ENCODE peak calls at places on chromosome 13, in seven cellular contexts. One of them, this sample, is unnamed.

GRCh38 chr13:51814825-51815650 is 11.1 kb upstream of the DHRS12 start:
- DNase-seq in choroid plexus epithelial cell: peak
- DNase-seq in AG04450: no peak
- DNase-seq in type B pancreatic cell: no peak
- DNase-seq in uterus: peak
- DNase-seq in CD4-positive, alpha-beta T cell: peak
- DNase-seq in fibroblast of lung: peak
- DNase-seq in this sample: no peak

GRCh38 chr13:21825801-21826200 is 154.9 kb downstream of the FGF9 start:
- DNase-seq in choroid plexus epithelial cell: no peak
- DNase-seq in AG04450: no peak
- DNase-seq in type B pancreatic cell: no peak
- DNase-seq in uterus: no peak
- DNase-seq in CD4-positive, alpha-beta T cell: no peak
- DNase-seq in fibroblast of lung: no peak
- DNase-seq in this sample: no peak

GRCh38 chr13:50257646-50258045 is 242.4 kb downstream of the KCNRG start:
- DNase-seq in choroid plexus epithelial cell: no peak
- DNase-seq in AG04450: no peak
- DNase-seq in type B pancreatic cell: no peak
- DNase-seq in uterus: no peak
- DNase-seq in CD4-positive, alpha-beta T cell: no peak
- DNase-seq in fibroblast of lung: no peak
- DNase-seq in this sample: no peak

GRCh38 chr13:114025432-114026127 is 51.7 kb upstream of the C13orf46 start:
- DNase-seq in choroid plexus epithelial cell: peak
- DNase-seq in AG04450: peak
- DNase-seq in type B pancreatic cell: no peak
- DNase-seq in uterus: peak
- DNase-seq in CD4-positive, alpha-beta T cell: no peak
- DNase-seq in fibroblast of lung: peak
- DNase-seq in this sample: no peak

GRCh38 chr13:114105351-114106225 is 26.8 kb downstream of the RASA3 start:
- DNase-seq in choroid plexus epithelial cell: peak
- DNase-seq in AG04450: no peak
- DNase-seq in type B pancreatic cell: no peak
- DNase-seq in uterus: peak
- DNase-seq in CD4-positive, alpha-beta T cell: no peak
- DNase-seq in fibroblast of lung: no peak
- DNase-seq in this sample: no peak

GRCh38 chr13:59970847-59971246 is 192.9 kb downstream of the DIAPH3 start:
- DNase-seq in choroid plexus epithelial cell: no peak
- DNase-seq in AG04450: no peak
- DNase-seq in type B pancreatic cell: no peak
- DNase-seq in uterus: no peak
- DNase-seq in CD4-positive, alpha-beta T cell: no peak
- DNase-seq in fibroblast of lung: no peak
- DNase-seq in this sample: no peak

GRCh38 chr13:69204620-69205019 is 903.0 kb upstream of the ATXN8OS start:
- DNase-seq in choroid plexus epithelial cell: no peak
- DNase-seq in AG04450: no peak
- DNase-seq in type B pancreatic cell: no peak
- DNase-seq in uterus: no peak
- DNase-seq in CD4-positive, alpha-beta T cell: no peak
- DNase-seq in fibroblast of lung: no peak
- DNase-seq in this sample: no peak

GRCh38 chr13:74796126-74796643 is 662.0 kb upstream of the KLF12 start:
- DNase-seq in choroid plexus epithelial cell: no peak
- DNase-seq in AG04450: no peak
- DNase-seq in type B pancreatic cell: no peak
- DNase-seq in uterus: no peak
- DNase-seq in CD4-positive, alpha-beta T cell: no peak
- DNase-seq in fibroblast of lung: no peak
- DNase-seq in this sample: no peak

GRCh38 chr13:49373699-49374098 is 70.2 kb downstream of the CAB39L start:
- DNase-seq in choroid plexus epithelial cell: peak
- DNase-seq in AG04450: no peak
- DNase-seq in type B pancreatic cell: no peak
- DNase-seq in uterus: no peak
- DNase-seq in CD4-positive, alpha-beta T cell: no peak
- DNase-seq in fibroblast of lung: peak
- DNase-seq in this sample: no peak

GRCh38 chr13:30730526-30730925 is 4.8 kb upstream of the ALOX5AP start:
- DNase-seq in choroid plexus epithelial cell: no peak
- DNase-seq in AG04450: no peak
- DNase-seq in type B pancreatic cell: no peak
- DNase-seq in uterus: no peak
- DNase-seq in CD4-positive, alpha-beta T cell: no peak
- DNase-seq in fibroblast of lung: no peak
- DNase-seq in this sample: no peak

GRCh38 chr13:66994097-66994496 is 236.0 kb downstream of the PCDH9 start:
- DNase-seq in choroid plexus epithelial cell: peak
- DNase-seq in AG04450: no peak
- DNase-seq in type B pancreatic cell: peak
- DNase-seq in uterus: no peak
- DNase-seq in CD4-positive, alpha-beta T cell: no peak
- DNase-seq in fibroblast of lung: peak
- DNase-seq in this sample: peak

GRCh38 chr13:25218011-25218410 is 45.9 kb upstream of the AMER2 start:
- DNase-seq in choroid plexus epithelial cell: no peak
- DNase-seq in AG04450: no peak
- DNase-seq in type B pancreatic cell: no peak
- DNase-seq in uterus: no peak
- DNase-seq in CD4-positive, alpha-beta T cell: no peak
- DNase-seq in fibroblast of lung: no peak
- DNase-seq in this sample: no peak
- TF ChIP-seq CTCF in choroid plexus epithelial cell: no peak
- TF ChIP-seq CTCF in AG04450: no peak
- TF ChIP-seq CTCF in type B pancreatic cell: no peak
- TF ChIP-seq CTCF in uterus: no peak
- TF ChIP-seq CTCF in CD4-positive, alpha-beta T cell: no peak
- TF ChIP-seq CTCF in fibroblast of lung: no peak
- TF ChIP-seq CTCF in this sample: no peak

GRCh38 chr13:93080587-93080986 is 146.0 kb upstream of the GPC6 start:
- DNase-seq in choroid plexus epithelial cell: peak
- DNase-seq in AG04450: no peak
- DNase-seq in type B pancreatic cell: no peak
- DNase-seq in uterus: no peak
- DNase-seq in CD4-positive, alpha-beta T cell: no peak
- DNase-seq in fibroblast of lung: peak
- DNase-seq in this sample: no peak
- TF ChIP-seq CTCF in choroid plexus epithelial cell: no peak
- TF ChIP-seq CTCF in AG04450: no peak
- TF ChIP-seq CTCF in type B pancreatic cell: no peak
- TF ChIP-seq CTCF in uterus: no peak
- TF ChIP-seq CTCF in CD4-positive, alpha-beta T cell: no peak
- TF ChIP-seq CTCF in fibroblast of lung: no peak
- TF ChIP-seq CTCF in this sample: no peak

GRCh38 chr13:112586334-112586733 is 1.6 kb downstream of the TUBGCP3 start:
- DNase-seq in choroid plexus epithelial cell: no peak
- DNase-seq in AG04450: no peak
- DNase-seq in type B pancreatic cell: no peak
- DNase-seq in uterus: no peak
- DNase-seq in CD4-positive, alpha-beta T cell: no peak
- DNase-seq in fibroblast of lung: no peak
- DNase-seq in this sample: no peak

GRCh38 chr13:112588490-112589297 is 741 bp upstream of the TUBGCP3 start:
- DNase-seq in choroid plexus epithelial cell: no peak
- DNase-seq in AG04450: no peak
- DNase-seq in type B pancreatic cell: no peak
- DNase-seq in uterus: no peak
- DNase-seq in CD4-positive, alpha-beta T cell: no peak
- DNase-seq in fibroblast of lung: no peak
- DNase-seq in this sample: no peak

GRCh38 chr13:112583592-112584277 is 4.2 kb downstream of the TUBGCP3 start:
- DNase-seq in choroid plexus epithelial cell: no peak
- DNase-seq in AG04450: no peak
- DNase-seq in type B pancreatic cell: no peak
- DNase-seq in uterus: no peak
- DNase-seq in CD4-positive, alpha-beta T cell: no peak
- DNase-seq in fibroblast of lung: no peak
- DNase-seq in this sample: no peak

GRCh38 chr13:112587767-112588489 is at the start of gene TUBGCP3:
- DNase-seq in choroid plexus epithelial cell: peak
- DNase-seq in AG04450: peak
- DNase-seq in type B pancreatic cell: peak
- DNase-seq in uterus: peak
- DNase-seq in CD4-positive, alpha-beta T cell: peak
- DNase-seq in fibroblast of lung: peak
- DNase-seq in this sample: peak

DNA sequence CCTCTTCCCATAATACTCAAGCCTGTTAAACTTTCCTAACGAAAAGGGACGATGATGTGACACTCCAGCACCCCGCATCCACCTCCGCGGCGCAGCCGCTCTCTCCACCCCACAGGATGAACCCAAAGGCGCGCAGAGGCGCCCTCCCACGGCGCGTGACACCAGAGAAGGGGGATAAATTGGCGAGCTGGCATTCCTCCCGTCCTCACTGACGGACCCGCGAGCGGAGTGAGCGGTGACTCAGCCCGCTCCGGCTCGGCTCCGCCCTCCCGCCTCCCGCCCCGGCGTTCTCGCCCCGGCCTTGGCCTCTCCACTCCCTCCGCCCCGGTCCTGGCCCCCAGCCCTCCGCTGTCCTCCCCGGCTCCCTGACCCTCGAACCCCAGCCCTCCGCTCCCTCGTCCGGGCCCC is 590 bp downstream of the TUBGCP3 start:
- DNase-seq in choroid plexus epithelial cell: peak
- DNase-seq in AG04450: peak
- DNase-seq in type B pancreatic cell: peak
- DNase-seq in uterus: peak
- DNase-seq in CD4-positive, alpha-beta T cell: peak
- DNase-seq in fibroblast of lung: peak
- DNase-seq in this sample: peak
- TF ChIP-seq CTCF in choroid plexus epithelial cell: no peak
- TF ChIP-seq CTCF in AG04450: no peak
- TF ChIP-seq CTCF in type B pancreatic cell: no peak
- TF ChIP-seq CTCF in uterus: no peak
- TF ChIP-seq CTCF in CD4-positive, alpha-beta T cell: no peak
- TF ChIP-seq CTCF in fibroblast of lung: peak
- TF ChIP-seq CTCF in this sample: no peak

GRCh38 chr13:20721454-20722357 is 18.2 kb downstream of the IL17D start:
- DNase-seq in choroid plexus epithelial cell: peak
- DNase-seq in AG04450: peak
- DNase-seq in type B pancreatic cell: no peak
- DNase-seq in uterus: peak
- DNase-seq in CD4-positive, alpha-beta T cell: no peak
- DNase-seq in fibroblast of lung: peak
- DNase-seq in this sample: no peak
- TF ChIP-seq CTCF in choroid plexus epithelial cell: no peak
- TF ChIP-seq CTCF in AG04450: no peak
- TF ChIP-seq CTCF in type B pancreatic cell: no peak
- TF ChIP-seq CTCF in uterus: no peak
- TF ChIP-seq CTCF in CD4-positive, alpha-beta T cell: no peak
- TF ChIP-seq CTCF in fibroblast of lung: no peak
- TF ChIP-seq CTCF in this sample: no peak